ENCODE peak calls at places on chromosomes 12 and 14, in four cellular contexts. Q, H, N and F are unnamed samples.
A peak's percentile ranks its signal among the peaks of the same experiment; 100 is the strongest.

GRCh38 chr14:92093320-92093719 is 13.1 kb downstream of the ATXN3 start:
- DNase-seq in Q (no peak), H (no peak), N (no peak), F (no peak)

GRCh38 chr14:51236314-51236713 is 3.7 kb upstream of the TMX1 start:
- DNase-seq in Q (no peak), H (peak; percentile 29), N (no peak), F (no peak)

GRCh38 chr12:53739285-53740129 is 12.3 kb upstream of the CALCOCO1 start:
- DNase-seq in Q (no peak), H (no peak), N (no peak), F (no peak)

GRCh38 chr14:24081739-24082204 is 10.4 kb downstream of the CPNE6 start:
- DNase-seq in Q (no peak), H (no peak), N (no peak), F (no peak)

GRCh38 chr14:103136388-103137271 is 13.4 kb downstream of the TNFAIP2 start:
- DNase-seq in Q (no peak), H (peak; percentile 75), N (no peak), F (no peak)

GRCh38 chr12:21476949-21477348 is 24.5 kb downstream of the RECQL start:
- DNase-seq in Q (no peak), H (no peak), N (no peak), F (peak; percentile 48)

GRCh38 chr12:54021432-54022013 is 6.7 kb upstream of the HOXC6 start:
- DNase-seq in Q (no peak), H (no peak), N (peak; percentile 75), F (no peak)

GRCh38 chr14:58899317-58899713 is 261.6 kb downstream of the DACT1 start:
- DNase-seq in Q (no peak), H (no peak), N (no peak), F (no peak)

GRCh38 chr14:32217301-32217700 is 14.2 kb upstream of the RNU6-8 start:
- DNase-seq in Q (no peak), H (no peak), N (no peak), F (no peak)

DNA sequence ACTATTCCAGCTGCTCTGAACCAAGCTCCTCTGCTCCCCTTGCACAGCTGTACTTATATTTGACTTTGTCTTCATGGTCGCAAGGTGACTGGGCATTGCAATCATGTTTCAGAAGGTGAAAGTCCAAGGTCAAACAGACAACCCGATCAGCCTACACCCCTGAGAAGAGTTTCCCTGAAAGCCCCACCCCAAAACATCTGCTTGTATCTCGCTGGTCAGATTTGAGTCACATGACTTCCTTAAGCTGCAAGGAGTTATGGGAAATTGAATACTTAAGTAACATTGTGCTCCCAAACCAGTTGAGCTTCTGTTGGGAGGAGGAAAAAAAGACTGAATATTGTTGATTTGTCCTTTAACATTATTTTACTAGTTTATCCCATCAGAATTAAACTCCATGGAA is 83.4 kb upstream of the FZD10 start:
- DNase-seq in Q (no peak), H (no peak), N (no peak), F (no peak)
- H3K27me3 ChIP-seq in Q (peaks cover 47% of the 10 kb centered on the region), H (peaks cover 23% of the 10 kb centered on the region), N (peaks cover 17% of the 10 kb centered on the region), F (no peaks in the 10 kb centered on the region)

GRCh38 chr12:84877340-84877739 is 35.3 kb downstream of the SLC6A15 start:
- DNase-seq in Q (no peak), H (no peak), N (no peak), F (no peak)

GRCh38 chr12:84874825-84875139 is 37.8 kb downstream of the SLC6A15 start:
- DNase-seq in Q (no peak), H (no peak), N (no peak), F (no peak)

GRCh38 chr12:84875241-84875640 is 37.4 kb downstream of the SLC6A15 start:
- DNase-seq in Q (no peak), H (no peak), N (no peak), F (no peak)

DNA sequence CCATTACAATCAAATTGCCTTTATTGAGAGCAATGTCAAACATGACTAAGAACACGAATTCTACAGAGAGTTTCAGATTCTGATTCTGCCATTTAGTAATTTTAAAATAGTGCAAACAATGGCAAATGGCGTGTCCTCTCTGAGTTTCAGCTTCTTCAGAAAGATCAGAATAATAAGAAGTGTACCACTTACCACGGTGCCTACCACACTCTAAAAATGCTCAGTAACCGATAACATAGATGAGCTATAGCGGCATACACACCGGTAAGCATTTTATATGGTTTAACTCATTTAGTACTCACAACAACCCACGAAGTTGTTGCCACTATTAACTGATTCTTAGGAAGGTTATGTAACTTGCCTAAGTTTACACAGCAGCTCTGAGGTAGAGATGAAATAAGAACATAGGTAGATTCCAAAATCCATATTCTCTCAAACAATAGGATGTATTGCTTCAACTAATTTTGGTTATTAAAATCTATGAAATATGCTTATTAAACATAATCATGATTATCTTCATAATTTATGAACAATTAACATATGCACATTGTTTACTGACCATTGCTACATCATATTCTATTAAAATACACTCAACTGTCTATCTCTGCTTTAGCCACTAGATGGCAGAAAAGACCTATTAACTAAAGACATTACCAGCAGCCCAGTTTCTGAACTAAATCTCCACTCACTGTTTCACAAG is 38.3 kb downstream of the SLC6A15 start:
- DNase-seq in Q (peak; percentile 38), H (peak; percentile 5), N (no peak), F (peak; percentile 55)
- TF ChIP-seq JUN in Q (no peak), H (no peak), N (no peak), F (no peak)

GRCh38 chr14:36583242-36584166 is 1.1 kb upstream of the NKX2-8 start:
- DNase-seq in Q (no peak), H (no peak), N (peak; percentile 69), F (no peak)

GRCh38 chr14:36582011-36582873 is at the start of gene NKX2-8:
- DNase-seq in Q (no peak), H (no peak), N (peak; percentile 76), F (no peak)

GRCh38 chr14:36582874-36583241 is 444 bp upstream of the NKX2-8 start:
- DNase-seq in Q (no peak), H (no peak), N (no peak), F (no peak)

GRCh38 chr14:36584167-36584811 is 1.9 kb upstream of the NKX2-8 start:
- DNase-seq in Q (no peak), H (no peak), N (no peak), F (no peak)

DNA sequence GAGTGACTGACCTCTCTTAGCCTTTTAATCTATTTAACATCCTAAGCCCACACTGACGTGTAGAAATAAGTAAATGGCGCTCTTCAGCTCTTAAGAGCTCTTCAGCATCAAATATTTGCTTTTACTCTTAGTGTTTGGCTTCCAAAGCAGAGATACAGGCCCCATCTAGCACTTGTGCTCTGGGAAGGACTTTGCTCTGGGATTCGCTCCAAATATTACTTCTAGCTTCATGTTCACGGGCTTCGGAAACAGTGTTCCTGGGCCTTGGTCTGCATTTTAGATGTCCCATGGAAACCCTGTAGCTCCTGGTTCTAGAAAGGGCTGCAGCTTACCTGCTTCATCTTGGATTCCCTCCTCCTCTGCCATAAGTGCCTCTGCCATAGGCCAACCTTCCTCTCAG is 2.7 kb upstream of the NKX2-8 start:
- DNase-seq in Q (peak; percentile 50), H (no peak), N (no peak), F (no peak)
- H3K27me3 ChIP-seq in Q (peaks cover 7% of the 10 kb centered on the region), H (peaks cover 26% of the 10 kb centered on the region), N (peaks cover 100% of the 10 kb centered on the region), F (peaks cover 85% of the 10 kb centered on the region)

GRCh38 chr12:115763982-115764621 is 513.4 kb downstream of the MED13L start:
- DNase-seq in Q (peak; percentile 59), H (peak; percentile 17), N (no peak), F (no peak)

GRCh38 chr12:115761784-115762183 is 515.7 kb downstream of the MED13L start:
- DNase-seq in Q (no peak), H (no peak), N (no peak), F (no peak)

GRCh38 chr12:115763376-115763775 is 514.1 kb downstream of the MED13L start:
- DNase-seq in Q (no peak), H (no peak), N (no peak), F (no peak)

GRCh38 chr12:115760231-115760630 is 517.3 kb downstream of the MED13L start:
- DNase-seq in Q (no peak), H (no peak), N (no peak), F (no peak)

DNA sequence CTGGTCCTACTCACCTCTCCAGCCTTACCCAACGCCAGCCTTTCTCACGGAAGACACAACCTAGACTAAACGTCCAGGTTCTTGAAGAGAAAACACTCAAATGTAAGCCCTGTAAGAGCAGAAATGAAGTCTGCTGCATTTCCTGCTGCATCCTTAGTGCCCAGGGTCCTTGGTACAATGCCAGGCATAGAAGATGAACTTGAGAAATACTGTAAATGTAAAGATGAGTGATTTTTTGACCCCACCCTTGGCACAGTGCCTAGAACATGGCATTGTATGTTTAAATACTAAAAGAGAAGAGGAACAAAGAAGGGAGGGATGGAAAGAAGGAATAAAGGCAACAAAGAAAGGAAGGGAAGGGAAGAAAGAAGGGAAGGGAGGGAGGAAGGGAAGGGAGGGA is 514.6 kb downstream of the MED13L start:
- DNase-seq in Q (no peak), H (no peak), N (no peak), F (no peak)
- TF ChIP-seq JUN in Q (no peak), H (no peak), N (no peak), F (no peak)

GRCh38 chr14:60509438-60510253 is 700 bp downstream of the SIX6 start:
- DNase-seq in Q (no peak), H (no peak), N (peak; percentile 79), F (no peak)
- H3K27me3 ChIP-seq in Q (peaks cover 71% of the 10 kb centered on the region), H (peaks cover 57% of the 10 kb centered on the region), N (peaks cover 100% of the 10 kb centered on the region), F (peaks cover 89% of the 10 kb centered on the region)